ENCODE peak calls at places on chromosome 18, in seven cellular contexts. L is hypothalamus; Q is Kasumi-1; E is NCI-H82; K is NCI-H2081; M is CD8-positive, alpha-beta T cell; B is A172. H is an unnamed sample.

GRCh38 chr18:25230658-25231326 is 121.2 kb downstream of the ZNF521 start:
- DNase-seq in L (peak), Q (no peak), E (no peak), K (no peak), M (no peak), B (no peak), H (no peak)

GRCh38 chr18:46293699-46294300 is 189.6 kb downstream of the HAUS1 start:
- DNase-seq in L (no peak), Q (no peak), E (no peak), K (no peak), M (no peak), B (no peak), H (no peak)

GRCh38 chr18:58095251-58095650 is 51.2 kb downstream of the NEDD4L start:
- DNase-seq in L (no peak), Q (no peak), E (peak), K (no peak), M (no peak), B (no peak), H (peak)

GRCh38 chr18:9950289-9951016 is 36.6 kb downstream of the VAPA start:
- DNase-seq in L (no peak), Q (no peak), E (no peak), K (no peak), M (no peak), B (peak), H (no peak)

GRCh38 chr18:51890762-51891161 is 449.2 kb upstream of the DCC start:
- DNase-seq in L (no peak), Q (no peak), E (no peak), K (peak), M (no peak), B (peak), H (no peak)

GRCh38 chr18:12750076-12750707 is 47.4 kb downstream of the PSMG2 start:
- DNase-seq in L (no peak), Q (no peak), E (peak), K (no peak), M (no peak), B (peak), H (no peak)

GRCh38 chr18:36811430-36811829 is 17.4 kb downstream of the TPGS2 start:
- DNase-seq in L (no peak), Q (no peak), E (no peak), K (no peak), M (no peak), B (no peak), H (no peak)

GRCh38 chr18:50836521-50836957 is 16.7 kb upstream of the MRO start:
- DNase-seq in L (no peak), Q (peak), E (no peak), K (peak), M (no peak), B (peak), H (no peak)

GRCh38 chr18:56684277-56684676 is 33.1 kb downstream of the WDR7 start:
- DNase-seq in L (no peak), Q (no peak), E (peak), K (no peak), M (no peak), B (no peak), H (no peak)

H was measured in WERI-Rb-1.